ENCODE peak calls at places on chromosomes 6 and 20, in ten cellular contexts. F, M, N, O, A, U, X, S, K and L are unnamed samples.

GRCh38 chr6:159973406-159973805 is 4.5 kb downstream of the IGF2R start:
- DNase-seq in F (no peak), M (no peak), N (no peak), O (no peak), A (no peak), U (no peak), X (peak), S (no peak), K (no peak), L (no peak)

GRCh38 chr6:137680678-137681346 is 186.2 kb upstream of the TNFAIP3 start:
- DNase-seq in F (no peak), M (no peak), N (no peak), O (no peak), A (no peak), U (no peak), X (no peak), S (no peak), K (no peak), L (no peak)

GRCh38 chr6:96171112-96171511 is 155.3 kb downstream of the FUT9 start:
- DNase-seq in F (no peak), M (no peak), N (no peak), O (no peak), A (no peak), U (no peak), X (no peak), S (no peak), K (no peak), L (no peak)

GRCh38 chr6:33694401-33694931 is 17.0 kb downstream of the UQCC2 start:
- DNase-seq in F (no peak), M (no peak), N (no peak), O (peak), A (no peak), U (peak), X (peak), S (peak), K (peak), L (no peak)

GRCh38 chr6:112183271-112183671 is 71.1 kb downstream of the LAMA4 start:
- DNase-seq in F (no peak), M (no peak), N (no peak), O (no peak), A (no peak), U (no peak), X (peak), S (no peak), K (no peak), L (no peak)

GRCh38 chr20:1894951-1895673 is at the start of gene SIRPA:
- DNase-seq in F (peak), M (peak), N (peak), O (peak), A (peak), U (no peak), X (peak), S (peak), K (peak), L (no peak)

GRCh38 chr20:37816003-37816402 is 86.9 kb upstream of the VSTM2L start:
- DNase-seq in F (no peak), M (no peak), N (no peak), O (no peak), A (no peak), U (no peak), X (no peak), S (no peak), K (no peak), L (no peak)

GRCh38 chr6:36124881-36125280 is 5.4 kb upstream of the MAPK13 start:
- DNase-seq in F (no peak), M (no peak), N (no peak), O (no peak), A (no peak), U (no peak), X (no peak), S (no peak), K (no peak), L (no peak)

GRCh38 chr20:22586645-22587310 is 2.4 kb upstream of the FOXA2 start:
- DNase-seq in F (peak), M (no peak), N (peak), O (peak), A (peak), U (no peak), X (no peak), S (no peak), K (no peak), L (no peak)

GRCh38 chr6:15892369-15892768 is 229.5 kb upstream of the DTNBP1 start:
- DNase-seq in F (no peak), M (no peak), N (no peak), O (no peak), A (no peak), U (no peak), X (peak), S (no peak), K (no peak), L (no peak)

GRCh38 chr20:21569586-21569985 is 55.7 kb upstream of the NKX2-2 start:
- DNase-seq in F (no peak), M (no peak), N (no peak), O (no peak), A (no peak), U (no peak), X (no peak), S (no peak), K (no peak), L (no peak)

GRCh38 chr6:125507987-125508655 is 206.4 kb upstream of the HDDC2 start:
- DNase-seq in F (peak), M (peak), N (no peak), O (no peak), A (no peak), U (no peak), X (peak), S (no peak), K (no peak), L (no peak)

GRCh38 chr20:41632896-41633295 is 14.7 kb upstream of the CHD6 start:
- DNase-seq in F (no peak), M (no peak), N (no peak), O (no peak), A (no peak), U (no peak), X (peak), S (no peak), K (peak), L (no peak)

GRCh38 chr6:159978291-159979135 is 9.6 kb downstream of the IGF2R start:
- DNase-seq in F (no peak), M (no peak), N (peak), O (peak), A (no peak), U (no peak), X (no peak), S (no peak), K (no peak), L (no peak)

GRCh38 chr6:46334442-46334841 is 156.8 kb downstream of the RCAN2 start:
- DNase-seq in F (no peak), M (no peak), N (no peak), O (no peak), A (no peak), U (no peak), X (no peak), S (no peak), K (no peak), L (no peak)

GRCh38 chr20:8082025-8082424 is 50.0 kb upstream of the PLCB1 start:
- DNase-seq in F (no peak), M (no peak), N (no peak), O (peak), A (no peak), U (no peak), X (peak), S (no peak), K (no peak), L (no peak)

GRCh38 chr20:20207872-20208271 is 155.5 kb downstream of the CFAP61 start:
- DNase-seq in F (no peak), M (no peak), N (no peak), O (no peak), A (no peak), U (no peak), X (no peak), S (no peak), K (no peak), L (no peak)

GRCh38 chr6:143805832-143806281 is 37.3 kb upstream of the LTV1 start:
- DNase-seq in F (no peak), M (no peak), N (no peak), O (no peak), A (no peak), U (no peak), X (peak), S (no peak), K (no peak), L (no peak)

GRCh38 chr6:168765710-168766109 is 324.7 kb downstream of the SMOC2 start:
- DNase-seq in F (no peak), M (no peak), N (no peak), O (no peak), A (no peak), U (no peak), X (no peak), S (no peak), K (no peak), L (no peak)

GRCh38 chr6:139338845-139339244 is 35.6 kb downstream of the CITED2 start:
- DNase-seq in F (no peak), M (no peak), N (no peak), O (no peak), A (no peak), U (no peak), X (peak), S (no peak), K (no peak), L (no peak)

GRCh38 chr20:20549699-20550098 is 162.7 kb downstream of the RALGAPA2 start:
- DNase-seq in F (no peak), M (no peak), N (peak), O (peak), A (no peak), U (no peak), X (peak), S (no peak), K (peak), L (no peak)

GRCh38 chr6:89986650-89987074 is 92.4 kb downstream of the GJA10 start:
- DNase-seq in F (no peak), M (no peak), N (no peak), O (no peak), A (no peak), U (no peak), X (peak), S (no peak), K (no peak), L (no peak)

GRCh38 chr20:32621071-32621913 is 36.2 kb upstream of the NOL4L start:
- DNase-seq in F (no peak), M (no peak), N (no peak), O (peak), A (no peak), U (no peak), X (no peak), S (no peak), K (no peak), L (no peak)

GRCh38 chr6:132236744-132237143 is 164.5 kb downstream of the MOXD1 start:
- DNase-seq in F (no peak), M (no peak), N (no peak), O (no peak), A (no peak), U (no peak), X (peak), S (no peak), K (no peak), L (no peak)

GRCh38 chr20:31833130-31833930 is 12.1 kb downstream of the FOXS1 start:
- DNase-seq in F (peak), M (peak), N (peak), O (peak), A (peak), U (peak), X (no peak), S (peak), K (no peak), L (no peak)

GRCh38 chr6:150929403-150929802 is 63.9 kb downstream of the MTHFD1L start:
- DNase-seq in F (no peak), M (no peak), N (no peak), O (no peak), A (no peak), U (no peak), X (peak), S (no peak), K (no peak), L (no peak)

GRCh38 chr6:1770435-1770843 is 160.7 kb downstream of the FOXC1 start:
- DNase-seq in F (no peak), M (no peak), N (peak), O (no peak), A (no peak), U (no peak), X (peak), S (no peak), K (peak), L (no peak)

GRCh38 chr6:111950661-111951426 is 77.6 kb upstream of the FYN start:
- DNase-seq in F (no peak), M (peak), N (no peak), O (no peak), A (peak), U (no peak), X (peak), S (no peak), K (no peak), L (no peak)

GRCh38 chr6:138188278-138188923 is 26.7 kb downstream of the ARFGEF3 start:
- DNase-seq in F (peak), M (no peak), N (peak), O (no peak), A (no peak), U (no peak), X (no peak), S (no peak), K (peak), L (no peak)

GRCh38 chr20:46035713-46036112 is 6.7 kb downstream of the SLC12A5 start:
- DNase-seq in F (no peak), M (no peak), N (no peak), O (no peak), A (no peak), U (no peak), X (no peak), S (no peak), K (no peak), L (no peak)

GRCh38 chr20:53606364-53606985 is 12.8 kb upstream of the ZNF217 start:
- DNase-seq in F (no peak), M (no peak), N (no peak), O (no peak), A (no peak), U (no peak), X (peak), S (no peak), K (no peak), L (no peak)

GRCh38 chr20:59001449-59002171 is 5.4 kb downstream of the CTSZ start:
- DNase-seq in F (no peak), M (no peak), N (no peak), O (no peak), A (no peak), U (no peak), X (no peak), S (no peak), K (no peak), L (no peak)

GRCh38 chr6:92160226-92160625 is 1259.1 kb downstream of the EPHA7 start:
- DNase-seq in F (no peak), M (no peak), N (no peak), O (no peak), A (no peak), U (no peak), X (no peak), S (no peak), K (no peak), L (no peak)

GRCh38 chr6:151914475-151914874 is 107.0 kb downstream of the ESR1 start:
- DNase-seq in F (no peak), M (no peak), N (no peak), O (peak), A (no peak), U (no peak), X (peak), S (no peak), K (no peak), L (no peak)

GRCh38 chr6:133749427-133749826 is 139.5 kb upstream of the TCF21 start:
- DNase-seq in F (no peak), M (no peak), N (no peak), O (no peak), A (no peak), U (no peak), X (no peak), S (no peak), K (no peak), L (no peak)

GRCh38 chr6:26483727-26484126 is 16.4 kb upstream of the BTN1A1 start:
- DNase-seq in F (no peak), M (no peak), N (no peak), O (no peak), A (no peak), U (no peak), X (no peak), S (no peak), K (no peak), L (no peak)

DNA sequence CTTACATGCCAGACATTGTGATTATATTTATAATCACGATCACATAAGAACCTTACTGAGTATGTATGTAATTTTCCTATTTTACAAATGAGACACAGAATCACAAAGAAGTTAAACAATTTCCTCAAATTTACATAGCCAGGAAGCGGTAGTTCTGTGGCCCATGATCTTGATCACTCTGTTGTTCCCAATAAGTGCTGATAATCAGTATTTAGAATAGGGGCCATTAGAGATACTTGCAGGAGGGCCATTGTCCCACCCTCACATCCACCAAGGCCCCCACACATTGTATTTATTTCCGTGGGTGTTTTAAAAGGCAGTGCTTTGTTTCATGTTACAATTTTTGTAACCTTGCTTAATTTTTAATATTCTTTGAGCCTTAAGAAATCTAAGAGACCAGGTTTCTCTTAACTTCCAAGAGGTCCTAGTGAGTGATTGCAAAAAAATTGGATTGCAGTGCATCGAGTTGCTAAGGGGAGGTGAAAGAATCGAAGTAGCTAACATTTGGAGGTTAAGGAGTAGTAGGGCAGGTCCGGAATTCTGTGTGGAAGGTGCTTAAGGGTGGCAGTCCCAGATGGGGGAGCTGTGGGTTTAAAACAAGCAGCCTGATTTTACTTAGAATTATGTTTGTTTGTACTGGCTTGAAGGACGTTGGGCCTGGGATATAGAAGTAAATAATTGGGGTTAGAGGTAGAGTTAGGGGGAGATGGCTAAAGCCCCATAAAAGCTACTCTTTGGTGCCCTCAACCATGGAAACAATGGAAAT is 339.4 kb downstream of the CDKAL1 start:
- DNase-seq in F (no peak), M (no peak), N (peak), O (no peak), A (no peak), U (no peak), X (peak), S (no peak), K (no peak), L (no peak)
- TF ChIP-seq CTCF in F (no peak), M (no peak), N (peak), O (no peak), A (no peak), U (no peak), X (no peak), S (peak), K (peak), L (peak)

GRCh38 chr6:123223461-123223860 is 227.4 kb downstream of the CLVS2 start:
- DNase-seq in F (no peak), M (no peak), N (no peak), O (no peak), A (no peak), U (no peak), X (no peak), S (no peak), K (no peak), L (no peak)
- TF ChIP-seq CTCF in F (no peak), M (no peak), N (no peak), O (no peak), A (no peak), U (no peak), X (no peak), S (no peak), K (no peak), L (no peak)

GRCh38 chr6:77619114-77619513 is 33.7 kb upstream of the MEI4 start:
- DNase-seq in F (no peak), M (no peak), N (no peak), O (no peak), A (no peak), U (no peak), X (no peak), S (no peak), K (no peak), L (no peak)
- TF ChIP-seq CTCF in F (no peak), M (no peak), N (no peak), O (no peak), A (no peak), U (no peak), X (no peak), S (no peak), K (no peak), L (no peak)

GRCh38 chr6:113631616-113632015 is 225.5 kb upstream of the MARCKS start:
- DNase-seq in F (no peak), M (no peak), N (no peak), O (no peak), A (no peak), U (no peak), X (no peak), S (no peak), K (peak), L (no peak)

GRCh38 chr6:113633638-113634037 is 223.5 kb upstream of the MARCKS start:
- DNase-seq in F (no peak), M (no peak), N (no peak), O (no peak), A (no peak), U (no peak), X (no peak), S (no peak), K (no peak), L (no peak)

GRCh38 chr6:113630738-113631535 is 226.2 kb upstream of the MARCKS start:
- DNase-seq in F (peak), M (peak), N (no peak), O (no peak), A (no peak), U (no peak), X (peak), S (no peak), K (peak), L (no peak)

GRCh38 chr6:113630365-113630737 is 226.8 kb upstream of the MARCKS start:
- DNase-seq in F (no peak), M (no peak), N (no peak), O (no peak), A (no peak), U (no peak), X (peak), S (no peak), K (peak), L (no peak)

GRCh38 chr6:113632220-113632864 is 224.8 kb upstream of the MARCKS start:
- DNase-seq in F (peak), M (peak), N (peak), O (peak), A (peak), U (no peak), X (peak), S (no peak), K (peak), L (no peak)
- TF ChIP-seq CTCF in F (no peak), M (no peak), N (no peak), O (no peak), A (no peak), U (no peak), X (no peak), S (no peak), K (no peak), L (no peak)

GRCh38 chr6:163814494-163815364 is 400.2 kb downstream of the QKI start:
- DNase-seq in F (no peak), M (no peak), N (no peak), O (peak), A (no peak), U (no peak), X (peak), S (no peak), K (no peak), L (no peak)
- TF ChIP-seq CTCF in F (no peak), M (no peak), N (no peak), O (no peak), A (no peak), U (no peak), X (no peak), S (no peak), K (no peak), L (peak)